ENCODE peak calls at places on chromosomes 6 and 20, in seven cellular contexts. A is PC-3, E is NCI-H2029 treated with DMSO at 0.1 percent for 48 hours, T is RWPE1, Z is astrocyte of the spinal cord, F is GDM1, R is H4. W is an unnamed sample.

GRCh38 chr6:106642476-106642875 is 13.1 kb downstream of the QRSL1 start:
- DNase-seq in R (no peak), A (peak), E (no peak), F (no peak), T (no peak), Z (no peak), W (no peak)

GRCh38 chr6:106122306-106122940 is 36.3 kb downstream of the PRDM1 start:
- DNase-seq in Z (no peak), T (no peak), A (no peak), R (no peak), E (peak), F (no peak), W (no peak)

GRCh38 chr6:157019115-157019628 is 242.0 kb downstream of the ARID1B start:
- DNase-seq in R (no peak), Z (no peak), F (no peak), T (no peak), A (peak), E (no peak), W (peak)

GRCh38 chr20:44997171-44997570 is 30.9 kb downstream of the STK4 start:
- DNase-seq in R (no peak), A (no peak), T (no peak), E (no peak), Z (no peak), F (no peak), W (no peak)

GRCh38 chr6:159966339-159966738 is 2.5 kb upstream of the IGF2R start:
- DNase-seq in T (no peak), A (no peak), Z (no peak), R (no peak), F (no peak), E (no peak), W (no peak)

GRCh38 chr6:136250686-136251008 is 536 bp upstream of the MTFR2 start:
- DNase-seq in A (no peak), E (no peak), T (peak), F (no peak), Z (no peak), R (no peak), W (peak)

GRCh38 chr20:10674684-10675455 is 1.1 kb upstream of the JAG1 start:
- DNase-seq in A (peak), T (peak), R (peak), E (peak), F (peak), Z (peak), W (peak)

GRCh38 chr6:49551126-49551865 is 828 bp downstream of the C6orf141 start:
- DNase-seq in A (peak), R (no peak), F (no peak), E (no peak), Z (peak), T (no peak), W (peak)

GRCh38 chr20:13256606-13257005 is 35.5 kb downstream of the ISM1 start:
- DNase-seq in E (no peak), T (no peak), R (no peak), Z (no peak), A (no peak), F (no peak), W (no peak)